ENCODE peak calls at places on chromosomes 3 and 15, in ten cellular contexts. I, V, S, Y, D, Z, F, U, G and A are unnamed samples.

GRCh38 chr3:184669578-184669977 is 42.3 kb downstream of the MAGEF1 start:
- DNase-seq in I (no peak), V (no peak), S (no peak), Y (no peak), D (no peak), Z (no peak), F (no peak), U (no peak), G (no peak), A (no peak)

GRCh38 chr3:12750223-12750622 is 8.8 kb downstream of the TMEM40 start:
- DNase-seq in I (no peak), V (peak), S (no peak), Y (peak), D (peak), Z (peak), F (no peak), U (no peak), G (no peak), A (peak)

GRCh38 chr3:117248149-117248548 is 538.6 kb downstream of the TUSC7 start:
- DNase-seq in I (no peak), V (no peak), S (no peak), Y (no peak), D (no peak), Z (no peak), F (no peak), U (no peak), G (no peak), A (no peak)

GRCh38 chr15:100221461-100222348 is 120.1 kb downstream of the ADAMTS17 start:
- DNase-seq in I (no peak), V (peak), S (no peak), Y (peak), D (no peak), Z (no peak), F (no peak), U (no peak), G (no peak), A (peak)

GRCh38 chr15:89631902-89632264 is 23.4 kb downstream of the KIF7 start:
- DNase-seq in I (no peak), V (no peak), S (no peak), Y (no peak), D (no peak), Z (no peak), F (no peak), U (no peak), G (no peak), A (no peak)

GRCh38 chr3:50112462-50112861 is 23.7 kb downstream of the RBM5 start:
- DNase-seq in I (no peak), V (no peak), S (peak), Y (no peak), D (peak), Z (no peak), F (no peak), U (no peak), G (no peak), A (no peak)

GRCh38 chr3:148955544-148956346 is 35.6 kb upstream of the GYG1 start:
- DNase-seq in I (peak), V (peak), S (peak), Y (peak), D (peak), Z (peak), F (peak), U (no peak), G (no peak), A (peak)

GRCh38 chr3:108099203-108099602 is 8.4 kb upstream of the CD47 start:
- DNase-seq in I (no peak), V (no peak), S (no peak), Y (no peak), D (no peak), Z (no peak), F (no peak), U (no peak), G (no peak), A (no peak)

GRCh38 chr3:94525039-94525438 is 462.2 kb downstream of the NSUN3 start:
- DNase-seq in I (peak), V (peak), S (peak), Y (no peak), D (peak), Z (peak), F (no peak), U (no peak), G (no peak), A (no peak)

GRCh38 chr3:196931828-196932587 is 10.3 kb downstream of the NCBP2 start:
- DNase-seq in I (no peak), V (no peak), S (no peak), Y (no peak), D (no peak), Z (no peak), F (no peak), U (no peak), G (no peak), A (no peak)

GRCh38 chr3:127484601-127485388 is 105.7 kb downstream of the TPRA1 start:
- DNase-seq in I (no peak), V (peak), S (no peak), Y (peak), D (no peak), Z (no peak), F (no peak), U (peak), G (no peak), A (no peak)

GRCh38 chr15:74790080-74790916 is 8.4 kb downstream of the CSK start:
- DNase-seq in I (no peak), V (peak), S (peak), Y (peak), D (peak), Z (no peak), F (no peak), U (no peak), G (no peak), A (peak)

GRCh38 chr3:150150633-150151032 is 179.9 kb upstream of the PFN2 start:
- DNase-seq in I (no peak), V (peak), S (no peak), Y (no peak), D (peak), Z (no peak), F (no peak), U (no peak), G (no peak), A (no peak)

GRCh38 chr15:37107071-37107753 is 6.9 kb upstream of the MEIS2 start:
- DNase-seq in I (no peak), V (peak), S (no peak), Y (no peak), D (no peak), Z (no peak), F (no peak), U (no peak), G (no peak), A (no peak)

GRCh38 chr15:81013396-81013929 is 12.7 kb downstream of the TLNRD1 start:
- DNase-seq in I (no peak), V (no peak), S (no peak), Y (no peak), D (no peak), Z (no peak), F (no peak), U (no peak), G (no peak), A (no peak)

GRCh38 chr3:124769462-124769861 is 39.2 kb downstream of the UMPS start:
- DNase-seq in I (no peak), V (no peak), S (no peak), Y (no peak), D (no peak), Z (no peak), F (no peak), U (no peak), G (no peak), A (no peak)

GRCh38 chr15:72306211-72306785 is 13.7 kb downstream of the CELF6 start:
- DNase-seq in I (peak), V (peak), S (peak), Y (no peak), D (no peak), Z (no peak), F (no peak), U (no peak), G (peak), A (no peak)

GRCh38 chr15:73388256-73388781 is 19.6 kb upstream of the HCN4 start:
- DNase-seq in I (no peak), V (peak), S (no peak), Y (peak), D (peak), Z (peak), F (no peak), U (no peak), G (no peak), A (no peak)

GRCh38 chr3:145953316-145953715 is 207.7 kb downstream of the PLOD2 start:
- DNase-seq in I (no peak), V (no peak), S (no peak), Y (no peak), D (no peak), Z (no peak), F (no peak), U (no peak), G (no peak), A (no peak)

GRCh38 chr3:9552252-9552999 is 1.2 kb downstream of the LHFPL4 start:
- DNase-seq in I (no peak), V (peak), S (no peak), Y (no peak), D (peak), Z (peak), F (no peak), U (peak), G (no peak), A (peak)

GRCh38 chr3:128537091-128537703 is 44.2 kb upstream of the GATA2 start:
- DNase-seq in I (no peak), V (no peak), S (no peak), Y (no peak), D (peak), Z (no peak), F (no peak), U (no peak), G (no peak), A (no peak)

GRCh38 chr15:52751522-52751921 is 38.6 kb downstream of the ONECUT1 start:
- DNase-seq in I (no peak), V (no peak), S (no peak), Y (no peak), D (no peak), Z (no peak), F (no peak), U (no peak), G (no peak), A (no peak)

GRCh38 chr3:43023066-43023465 is 44.0 kb downstream of the GASK1A start:
- DNase-seq in I (no peak), V (no peak), S (no peak), Y (no peak), D (no peak), Z (no peak), F (no peak), U (no peak), G (no peak), A (no peak)